ENCODE peak calls at places on chromosomes 6 and 20, in nine cellular contexts. O, B, Q, A, X, Y, C, W and P are unnamed samples.

GRCh38 chr20:9019833-9020232 is 49.1 kb upstream of the PLCB4 start:
- DNase-seq in A (no peak), C (no peak), Q (no peak), O (no peak), Y (no peak), B (no peak), W (no peak), X (no peak), P (no peak)

GRCh38 chr6:35052694-35053565 is 88.2 kb downstream of the TCP11 start:
- DNase-seq in Y (no peak), C (no peak), O (no peak), X (no peak), B (no peak), W (no peak), A (no peak), Q (no peak), P (no peak)

GRCh38 chr20:61757678-61758555 is 307.8 kb downstream of the TAF4 start:
- DNase-seq in W (no peak), X (peak), Q (no peak), Y (no peak), B (no peak), O (no peak), A (no peak), C (no peak), P (peak)

GRCh38 chr6:22363966-22364296 is 67.1 kb upstream of the PRL start:
- DNase-seq in Y (no peak), A (no peak), X (no peak), W (no peak), B (no peak), Q (no peak), C (no peak), O (no peak), P (no peak)

GRCh38 chr20:52230406-52230805 is 38.8 kb upstream of the ZFP64 start:
- DNase-seq in Q (no peak), A (no peak), B (no peak), C (no peak), X (no peak), O (no peak), Y (no peak), W (peak), P (no peak)

GRCh38 chr20:48942730-48943129 is 21.2 kb downstream of the ARFGEF2 start:
- DNase-seq in X (no peak), Y (no peak), Q (no peak), B (no peak), C (no peak), A (no peak), W (no peak), O (no peak), P (no peak)

GRCh38 chr6:33336495-33336894 is 19.0 kb upstream of the ZBTB22 start:
- DNase-seq in A (no peak), X (no peak), C (no peak), Q (no peak), Y (no peak), W (no peak), O (no peak), B (no peak), P (no peak)

GRCh38 chr6:22401206-22401605 is 104.4 kb upstream of the PRL start:
- DNase-seq in Q (no peak), W (no peak), Y (no peak), C (no peak), X (no peak), B (no peak), O (no peak), A (no peak), P (no peak)

GRCh38 chr20:44442298-44443070 is 33.2 kb upstream of the TTPAL start:
- DNase-seq in A (no peak), Y (no peak), Q (no peak), C (no peak), W (no peak), B (no peak), X (peak), O (no peak), P (no peak)

GRCh38 chr6:34234667-34235604 is 1.7 kb upstream of the HMGA1 start:
- DNase-seq in O (peak), X (peak), W (no peak), C (no peak), Q (peak), Y (no peak), A (peak), B (no peak), P (no peak)